ENCODE peak calls at places on chromosome 22, in six cellular contexts. F, Z, I, S, D and B are unnamed samples.

GRCh38 chr22:38715176-38715764 is 9.5 kb downstream of the GTPBP1 start:
- DNase-seq in F (no peak), Z (no peak), I (no peak), S (no peak), D (no peak), B (no peak)

GRCh38 chr22:19455585-19456370 is 8.3 kb upstream of the C22orf39 start:
- DNase-seq in F (no peak), Z (peak), I (no peak), S (no peak), D (no peak), B (peak)

GRCh38 chr22:18096823-18097222 is 13.8 kb upstream of the TUBA8 start:
- DNase-seq in F (no peak), Z (no peak), I (no peak), S (no peak), D (peak), B (no peak)

GRCh38 chr22:46583571-46583970 is 36.6 kb upstream of the GRAMD4 start:
- DNase-seq in F (no peak), Z (no peak), I (no peak), S (no peak), D (no peak), B (no peak)

GRCh38 chr22:50269573-50270301 is 443 bp downstream of the MAPK11 start:
- DNase-seq in F (peak), Z (no peak), I (no peak), S (peak), D (peak), B (no peak)

GRCh38 chr22:46031066-46031465 is 54.1 kb upstream of the WNT7B start:
- DNase-seq in F (no peak), Z (no peak), I (no peak), S (no peak), D (no peak), B (no peak)

GRCh38 chr22:27761036-27761435 is 40.5 kb downstream of the MN1 start:
- DNase-seq in F (no peak), Z (no peak), I (no peak), S (no peak), D (no peak), B (no peak)

GRCh38 chr22:22661275-22661674 is 16.9 kb downstream of the GGTLC2 start:
- DNase-seq in F (no peak), Z (no peak), I (no peak), S (no peak), D (no peak), B (no peak)

GRCh38 chr22:46373838-46374662 is 38.5 kb downstream of the TRMU start:
- DNase-seq in F (no peak), Z (no peak), I (no peak), S (peak), D (peak), B (no peak)

GRCh38 chr22:24175160-24175808 is 6.0 kb upstream of the SUSD2 start:
- DNase-seq in F (peak), Z (peak), I (peak), S (peak), D (peak), B (peak)

GRCh38 chr22:32964411-32965057 is 93.6 kb downstream of the SYN3 start:
- DNase-seq in F (no peak), Z (no peak), I (peak), S (no peak), D (no peak), B (peak)

GRCh38 chr22:24128631-24129601 is 52.4 kb upstream of the SUSD2 start:
- DNase-seq in F (no peak), Z (no peak), I (no peak), S (no peak), D (no peak), B (no peak)

GRCh38 chr22:46086577-46087335 is 63.6 kb upstream of the PPARA start:
- DNase-seq in F (no peak), Z (no peak), I (peak), S (peak), D (no peak), B (no peak)

GRCh38 chr22:17587631-17588030 is 24.3 kb downstream of the SLC25A18 start:
- DNase-seq in F (no peak), Z (no peak), I (no peak), S (no peak), D (no peak), B (no peak)

GRCh38 chr22:23913306-23913660 is 19.1 kb downstream of the MIF start:
- DNase-seq in F (no peak), Z (no peak), I (no peak), S (no peak), D (peak), B (no peak)

GRCh38 chr22:46738961-46739870 is 1.2 kb upstream of the CERK start:
- DNase-seq in F (peak), Z (peak), I (no peak), S (peak), D (peak), B (no peak)

GRCh38 chr22:21832291-21833290 is 34.9 kb downstream of the MAPK1 start:
- DNase-seq in F (peak), Z (no peak), I (peak), S (no peak), D (no peak), B (no peak)

GRCh38 chr22:23649071-23649501 is 17.0 kb upstream of the DRICH1 start:
- DNase-seq in F (no peak), Z (no peak), I (no peak), S (no peak), D (no peak), B (no peak)

GRCh38 chr22:19473578-19473977 is 5.4 kb downstream of the UFD1 start:
- DNase-seq in F (no peak), Z (no peak), I (no peak), S (no peak), D (no peak), B (peak)

GRCh38 chr22:31630331-31631329 is 31.4 kb downstream of the PISD start:
- DNase-seq in F (peak), Z (peak), I (peak), S (peak), D (peak), B (peak)

GRCh38 chr22:27382947-27383346 is 418.6 kb downstream of the MN1 start:
- DNase-seq in F (no peak), Z (no peak), I (no peak), S (no peak), D (no peak), B (no peak)

GRCh38 chr22:23850136-23850611 is 7.5 kb upstream of the SLC2A11 start:
- DNase-seq in F (no peak), Z (no peak), I (no peak), S (no peak), D (peak), B (no peak)

GRCh38 chr22:26466196-26466595 is 17.4 kb downstream of the HPS4 start:
- DNase-seq in F (no peak), Z (no peak), I (no peak), S (no peak), D (no peak), B (no peak)

GRCh38 chr22:22770280-22770871 is 117.2 kb upstream of the IGLL5 start:
- DNase-seq in F (peak), Z (peak), I (peak), S (peak), D (peak), B (peak)

GRCh38 chr22:27443315-27443714 is 358.2 kb downstream of the MN1 start:
- DNase-seq in F (no peak), Z (no peak), I (no peak), S (no peak), D (no peak), B (no peak)

GRCh38 chr22:24514241-24515024 is 19.3 kb downstream of the UPB1 start:
- DNase-seq in F (no peak), Z (no peak), I (no peak), S (no peak), D (peak), B (no peak)

GRCh38 chr22:24506802-24507438 is 11.8 kb downstream of the UPB1 start:
- DNase-seq in F (no peak), Z (no peak), I (no peak), S (peak), D (peak), B (peak)

GRCh38 chr22:26568207-26568706 is 21.7 kb downstream of the TPST2 start:
- DNase-seq in F (no peak), Z (no peak), I (peak), S (peak), D (no peak), B (peak)

GRCh38 chr22:29071261-29072045 is 1.4 kb upstream of the KREMEN1 start:
- DNase-seq in F (no peak), Z (no peak), I (peak), S (peak), D (peak), B (peak)

GRCh38 chr22:23216331-23217170 is 36.2 kb downstream of the BCR start:
- DNase-seq in F (no peak), Z (no peak), I (no peak), S (no peak), D (peak), B (peak)

GRCh38 chr22:25692965-25693565 is 48.9 kb upstream of the MYO18B start:
- DNase-seq in F (no peak), Z (no peak), I (no peak), S (no peak), D (no peak), B (no peak)

GRCh38 chr22:30947163-30947820 is 21.3 kb downstream of the MORC2 start:
- DNase-seq in F (no peak), Z (no peak), I (peak), S (no peak), D (no peak), B (no peak)

GRCh38 chr22:46087816-46088277 is 62.5 kb upstream of the PPARA start:
- DNase-seq in F (peak), Z (peak), I (peak), S (peak), D (no peak), B (peak)

GRCh38 chr22:17882162-17882561 is 107.9 kb upstream of the BID start:
- DNase-seq in F (no peak), Z (no peak), I (no peak), S (no peak), D (no peak), B (no peak)

GRCh38 chr22:21929253-21929652 is 23.4 kb downstream of the PPM1F start:
- DNase-seq in F (no peak), Z (no peak), I (no peak), S (no peak), D (no peak), B (no peak)

GRCh38 chr22:50275181-50276055 is 5.2 kb upstream of the MAPK11 start:
- DNase-seq in F (no peak), Z (no peak), I (no peak), S (no peak), D (no peak), B (no peak)

GRCh38 chr22:30675436-30675835 is 7.8 kb upstream of the DUSP18 start:
- DNase-seq in F (no peak), Z (no peak), I (no peak), S (no peak), D (no peak), B (no peak)

GRCh38 chr22:30234786-30235470 is 11.6 kb downstream of the LIF start:
- DNase-seq in F (no peak), Z (no peak), I (no peak), S (peak), D (no peak), B (no peak)

GRCh38 chr22:31871475-31871874 is 72.9 kb upstream of the YWHAH start:
- DNase-seq in F (no peak), Z (no peak), I (no peak), S (no peak), D (no peak), B (no peak)

DNA sequence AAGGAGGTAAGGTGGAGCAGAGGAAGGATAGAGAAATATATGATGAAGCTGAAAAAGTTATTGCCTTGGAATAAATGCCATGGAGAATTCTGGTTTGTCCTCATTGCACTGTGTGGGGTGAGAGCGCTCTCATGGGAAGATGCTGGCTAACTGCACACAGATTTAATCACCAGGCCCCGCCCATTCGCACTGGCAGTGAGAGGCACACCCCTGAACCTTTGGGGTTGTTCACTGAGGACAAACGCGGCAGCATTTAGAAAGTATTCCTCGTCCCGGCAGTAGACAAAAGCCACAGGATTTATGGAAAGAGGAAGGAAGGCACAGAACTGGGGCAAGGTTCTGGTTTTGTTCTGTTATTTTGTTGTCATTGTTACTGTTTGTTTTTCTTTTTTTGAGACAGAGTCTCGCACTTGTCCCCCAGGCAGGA is 70.2 kb downstream of the MED15 start:
- DNase-seq in F (no peak), Z (no peak), I (no peak), S (no peak), D (no peak), B (no peak)
- TF ChIP-seq CTCF in F (no peak), Z (no peak), I (no peak), S (no peak), D (no peak), B (no peak)

DNA sequence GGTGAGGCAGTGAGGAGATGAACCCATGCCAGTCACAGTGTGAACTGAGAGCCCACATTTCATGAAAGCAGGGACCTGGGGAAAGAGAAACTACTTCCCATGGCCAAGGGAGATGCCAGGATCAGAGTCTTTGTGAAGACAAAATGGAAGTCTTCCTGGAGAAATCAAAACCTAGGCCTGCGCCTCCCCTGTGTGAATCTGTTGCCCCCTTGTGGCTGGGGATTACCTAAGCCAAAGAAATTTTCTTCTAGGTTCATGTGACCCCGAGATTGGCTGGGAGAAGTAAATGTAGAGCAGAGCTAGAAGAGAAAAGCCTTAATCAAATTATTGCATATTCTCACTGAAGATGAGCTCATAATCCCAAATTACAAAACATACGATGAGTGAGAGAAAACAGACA is 1075.3 kb downstream of the TBC1D22A start:
- DNase-seq in F (peak), Z (no peak), I (peak), S (peak), D (peak), B (peak)
- TF ChIP-seq CTCF in F (peak), Z (no peak), I (peak), S (peak), D (peak), B (peak)

GRCh38 chr22:40443675-40444482 is 73.5 kb downstream of the SGSM3 start:
- DNase-seq in F (no peak), Z (no peak), I (no peak), S (no peak), D (no peak), B (no peak)
- TF ChIP-seq CTCF in F (no peak), Z (no peak), I (no peak), S (no peak), D (no peak), B (no peak)

GRCh38 chr22:42581762-42582716 is 28.3 kb downstream of the SERHL2 start:
- DNase-seq in F (peak), Z (peak), I (peak), S (peak), D (peak), B (peak)

GRCh38 chr22:42582987-42583386 is 29.2 kb downstream of the SERHL2 start:
- DNase-seq in F (no peak), Z (no peak), I (no peak), S (no peak), D (no peak), B (no peak)

GRCh38 chr22:42585096-42585495 is 29.6 kb downstream of the POLDIP3 start:
- DNase-seq in F (no peak), Z (no peak), I (no peak), S (no peak), D (no peak), B (no peak)

DNA sequence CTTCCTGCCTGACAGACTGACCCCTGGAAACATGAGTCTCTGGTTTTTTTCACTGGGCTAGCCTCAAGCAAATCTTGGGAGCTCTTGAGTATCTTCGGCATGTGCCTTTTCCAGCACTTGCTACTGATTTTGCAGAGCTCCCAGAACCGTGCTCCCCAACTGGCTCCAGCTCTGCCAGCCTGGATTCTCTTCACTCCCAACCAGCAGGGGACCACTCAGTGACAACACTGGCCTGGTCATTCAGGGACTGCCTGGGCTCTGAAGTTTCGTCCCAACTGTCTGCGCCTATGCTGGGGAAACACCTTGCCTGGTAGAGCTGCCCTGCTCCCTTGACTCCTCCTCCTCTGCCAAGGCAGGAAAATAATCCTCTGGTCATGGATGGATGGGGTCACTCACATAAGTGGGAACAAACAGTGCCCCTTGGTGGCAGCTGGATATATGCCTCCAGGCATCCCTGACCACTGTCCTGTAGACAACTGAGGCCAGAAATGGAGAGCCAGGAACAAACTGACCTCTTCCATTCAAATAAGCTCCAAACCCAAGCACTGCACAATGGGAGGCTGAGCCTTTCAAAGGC is 30.2 kb downstream of the POLDIP3 start:
- DNase-seq in F (no peak), Z (no peak), I (no peak), S (no peak), D (no peak), B (no peak)
- TF ChIP-seq CTCF in F (no peak), Z (no peak), I (no peak), S (no peak), D (no peak), B (no peak)

GRCh38 chr22:44357296-44357961 is 44.7 kb upstream of the SHISAL1 start:
- DNase-seq in F (no peak), Z (no peak), I (no peak), S (no peak), D (no peak), B (no peak)
- TF ChIP-seq CTCF in F (peak), Z (peak), I (no peak), S (peak), D (no peak), B (no peak)

DNA sequence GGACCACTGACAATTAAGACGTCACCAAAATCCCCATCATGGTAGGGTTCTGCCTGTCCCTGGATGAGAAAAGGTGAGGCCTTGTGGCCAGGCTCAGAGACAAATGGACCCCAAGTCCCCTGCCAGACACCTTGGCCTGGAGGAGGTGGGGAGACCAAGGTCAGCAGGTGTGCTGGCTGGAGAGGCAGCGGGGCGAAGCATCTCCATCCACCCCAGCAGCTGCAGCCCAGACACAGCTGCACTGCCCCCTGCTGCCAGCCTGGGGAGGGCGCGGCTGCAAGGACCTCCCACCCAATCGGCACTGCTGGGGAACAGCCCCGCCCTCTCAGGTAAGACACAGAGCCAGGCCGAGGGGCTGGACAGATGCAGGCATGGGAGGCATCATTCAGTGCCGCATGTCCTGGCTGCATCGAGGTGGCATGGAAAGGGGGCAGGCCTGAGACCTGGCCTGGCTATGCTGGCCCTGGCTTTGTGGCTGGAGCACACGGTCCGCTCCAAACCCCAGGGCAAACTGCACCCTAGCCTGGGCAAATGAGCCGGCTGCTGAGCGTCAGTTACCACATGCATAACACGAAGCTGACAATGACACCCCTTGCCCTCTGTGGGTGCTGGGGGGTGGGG is 12.2 kb upstream of the MFNG start:
- DNase-seq in F (no peak), Z (no peak), I (no peak), S (no peak), D (peak), B (peak)
- TF ChIP-seq CTCF in F (peak), Z (peak), I (peak), S (no peak), D (peak), B (peak)